ENCODE peak calls at places on chromosomes 3 and 15, in seven cellular contexts. I is GM12892, D is gastrocnemius medialis, N is Peyer's patch, O is HCT116, J is spleen, Q is ovary. U is an unnamed sample.

GRCh38 chr3:64150527-64151238 is 74.6 kb downstream of the PRICKLE2 start:
- DNase-seq in I (no peak), D (no peak), N (no peak), O (no peak), J (no peak), Q (peak), U (no peak)

GRCh38 chr3:171789759-171790505 is 20.4 kb downstream of the PLD1 start:
- DNase-seq in I (no peak), D (no peak), N (no peak), O (no peak), J (no peak), Q (no peak), U (no peak)

GRCh38 chr15:29750754-29751153 is 71.5 kb downstream of the TJP1 start:
- DNase-seq in I (no peak), D (no peak), N (no peak), O (no peak), J (no peak), Q (no peak), U (no peak)

GRCh38 chr3:73074681-73075305 is 13.3 kb downstream of the EBLN2 start:
- DNase-seq in I (no peak), D (no peak), N (no peak), O (no peak), J (no peak), Q (no peak), U (no peak)

GRCh38 chr15:69398541-69398940 is 15.6 kb upstream of the KIF23 start:
- DNase-seq in I (no peak), D (no peak), N (no peak), O (no peak), J (no peak), Q (no peak), U (no peak)

GRCh38 chr3:36447063-36447462 is 66.8 kb downstream of the STAC start:
- DNase-seq in I (no peak), D (no peak), N (no peak), O (no peak), J (no peak), Q (no peak), U (no peak)

GRCh38 chr3:185852562-185853135 is 27.8 kb upstream of the IGF2BP2 start:
- DNase-seq in I (no peak), D (no peak), N (no peak), O (no peak), J (no peak), Q (no peak), U (no peak)

GRCh38 chr3:37092484-37092883 is 81.9 kb downstream of the LRRFIP2 start:
- DNase-seq in I (no peak), D (no peak), N (no peak), O (no peak), J (no peak), Q (no peak), U (no peak)

GRCh38 chr3:155190686-155191085 is 102.8 kb downstream of the STRIT1 start:
- DNase-seq in I (no peak), D (no peak), N (no peak), O (no peak), J (no peak), Q (no peak), U (no peak)

GRCh38 chr3:65559643-65560042 is 479.1 kb downstream of the MAGI1 start:
- DNase-seq in I (no peak), D (no peak), N (no peak), O (no peak), J (no peak), Q (no peak), U (no peak)

GRCh38 chr3:194572131-194572789 is 61.0 kb downstream of the TMEM44 start:
- DNase-seq in I (no peak), D (peak), N (no peak), O (no peak), J (no peak), Q (peak), U (peak)

GRCh38 chr3:113249111-113249510 is 37.8 kb downstream of the BOC start:
- DNase-seq in I (no peak), D (no peak), N (no peak), O (no peak), J (no peak), Q (no peak), U (no peak)

GRCh38 chr3:39277893-39278615 is 1.8 kb downstream of the CX3CR1 start:
- DNase-seq in I (no peak), D (no peak), N (no peak), O (no peak), J (no peak), Q (no peak), U (no peak)

GRCh38 chr3:184133840-184134745 is 1.1 kb upstream of the EIF2B5 start:
- DNase-seq in I (peak), D (peak), N (peak), O (peak), J (peak), Q (peak), U (peak)
- TF ChIP-seq POLR2A in I (peak), D (peak), N (peak), O (peak), J (no peak), Q (peak), U (no peak)

DNA sequence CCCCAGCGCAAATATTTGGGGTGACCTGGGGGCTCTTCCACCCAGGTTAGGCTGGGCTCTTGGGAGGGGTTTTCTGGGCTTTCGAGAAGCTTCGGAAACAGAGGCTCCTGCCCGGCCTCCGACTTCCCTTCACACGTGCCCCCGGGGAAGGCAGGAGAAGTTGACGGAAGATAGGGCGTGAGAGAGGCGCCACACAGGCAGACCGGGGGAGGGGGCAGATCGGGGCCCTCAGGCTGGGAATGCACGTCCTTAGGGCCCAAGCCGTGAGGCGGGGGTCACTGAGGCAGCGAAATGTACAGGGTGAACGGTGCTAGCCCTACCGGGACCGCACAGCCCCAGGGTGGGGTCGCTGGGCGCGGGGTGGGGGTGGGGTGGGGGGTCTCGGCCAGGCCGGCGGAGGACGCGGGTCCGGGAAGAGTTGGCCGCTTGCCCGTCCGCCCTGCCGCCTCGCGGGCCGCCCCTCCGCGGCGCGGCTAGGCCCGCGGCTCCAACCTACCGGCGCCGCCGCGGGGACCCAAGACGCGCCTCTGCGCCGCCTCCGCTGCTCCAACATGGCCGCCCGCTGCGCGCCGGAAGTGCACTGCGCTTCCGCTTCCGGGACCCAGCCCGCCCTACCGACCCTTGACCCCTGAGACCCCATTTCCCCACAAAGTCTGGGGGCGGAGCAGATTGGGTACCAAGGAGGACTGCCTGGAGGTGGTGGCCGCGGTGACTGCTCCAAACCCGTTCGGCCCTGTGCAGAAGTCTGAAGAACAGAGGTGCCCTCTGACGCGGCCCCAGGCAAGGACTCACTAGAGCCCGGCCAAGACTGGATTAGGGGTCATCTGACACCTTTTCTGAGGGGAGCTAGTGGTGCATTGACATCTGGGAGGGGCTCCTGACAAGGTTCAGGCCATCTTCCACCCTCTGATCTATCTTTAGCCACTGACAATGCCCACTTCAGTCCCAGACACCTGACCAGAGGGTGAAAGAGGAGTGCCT is at the start of gene CCDC71:
- DNase-seq in I (peak), D (no peak), N (peak), O (peak), J (peak), Q (peak), U (peak)
- TF ChIP-seq POLR2A in I (peak), D (peak), N (peak), O (peak), J (no peak), Q (peak), U (peak)

DNA sequence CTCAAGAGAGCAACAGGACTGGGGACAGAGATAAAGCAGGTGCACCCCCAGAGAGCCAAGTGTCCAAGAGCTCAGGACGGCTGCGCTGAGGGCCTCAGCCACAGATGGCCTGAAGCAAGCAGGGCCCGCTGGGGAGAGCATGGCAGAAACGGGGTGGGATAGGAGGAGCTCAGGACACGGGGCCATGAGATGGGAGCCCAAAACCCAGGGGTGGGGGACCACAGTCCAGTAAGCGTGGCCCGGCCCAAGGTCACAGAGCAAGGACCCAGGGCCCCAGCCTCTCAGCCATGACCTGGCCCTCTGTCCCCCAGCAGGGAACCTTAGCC is 9.5 kb downstream of the DUSP7 start:
- DNase-seq in I (no peak), D (no peak), N (no peak), O (no peak), J (no peak), Q (no peak), U (no peak)
- TF ChIP-seq POLR2A in I (no peak), D (no peak), N (no peak), O (no peak), J (no peak), Q (no peak), U (no peak)

GRCh38 chr3:119794401-119794800 is 12.5 kb downstream of the NR1I2 start:
- DNase-seq in I (no peak), D (no peak), N (no peak), O (no peak), J (no peak), Q (no peak), U (no peak)

GRCh38 chr3:119796785-119797184 is 14.9 kb downstream of the NR1I2 start:
- DNase-seq in I (no peak), D (no peak), N (no peak), O (no peak), J (no peak), Q (no peak), U (no peak)

GRCh38 chr3:119796368-119796767 is 14.5 kb downstream of the NR1I2 start:
- DNase-seq in I (no peak), D (no peak), N (no peak), O (no peak), J (no peak), Q (no peak), U (no peak)

GRCh38 chr3:119795849-119796248 is 13.9 kb downstream of the NR1I2 start:
- DNase-seq in I (no peak), D (no peak), N (no peak), O (no peak), J (no peak), Q (no peak), U (no peak)

GRCh38 chr3:119794971-119795612 is 13.2 kb downstream of the NR1I2 start:
- DNase-seq in I (no peak), D (no peak), N (no peak), O (peak), J (no peak), Q (no peak), U (no peak)
- TF ChIP-seq POLR2A in I (no peak), D (no peak), N (peak), O (no peak), J (no peak), Q (no peak), U (no peak)

DNA sequence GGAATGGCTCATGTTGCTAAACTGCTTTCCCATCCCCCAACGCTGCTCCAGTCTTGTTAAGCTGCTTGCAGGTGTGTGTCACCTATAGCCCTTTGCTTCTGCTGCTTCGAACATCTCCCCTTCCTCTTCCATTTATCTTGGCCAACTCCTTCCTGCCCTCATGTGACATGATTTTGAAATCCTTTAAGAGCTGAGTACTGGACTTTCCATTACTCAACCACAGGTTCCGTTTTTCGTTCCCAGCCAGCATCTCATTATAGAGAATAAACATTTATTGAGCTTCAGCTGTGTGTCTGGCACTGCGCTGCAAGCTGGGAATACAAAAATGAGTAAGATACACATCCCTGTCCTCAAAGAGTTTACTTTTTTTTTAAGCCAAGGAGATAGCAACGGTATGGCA is 1.7 kb downstream of the ATG7 start:
- DNase-seq in I (no peak), D (peak), N (no peak), O (no peak), J (no peak), Q (no peak), U (no peak)
- TF ChIP-seq POLR2A in I (no peak), D (no peak), N (no peak), O (no peak), J (no peak), Q (no peak), U (no peak)

GRCh38 chr3:60716573-60716972 is 534.7 kb downstream of the FHIT start:
- DNase-seq in I (no peak), D (no peak), N (no peak), O (no peak), J (no peak), Q (no peak), U (no peak)
- TF ChIP-seq POLR2A in I (no peak), D (no peak), N (no peak), O (no peak), J (no peak), Q (no peak), U (no peak)

GRCh38 chr3:105367406-105368213 is 901 bp downstream of the ALCAM start:
- DNase-seq in I (peak), D (no peak), N (peak), O (no peak), J (peak), Q (peak), U (peak)
- TF ChIP-seq POLR2A in I (peak), D (peak), N (peak), O (peak), J (no peak), Q (no peak), U (no peak)

GRCh38 chr3:187136347-187136746 is 2.9 kb downstream of the RPL39L start:
- DNase-seq in I (no peak), D (no peak), N (no peak), O (no peak), J (no peak), Q (no peak), U (no peak)

GRCh38 chr3:187139895-187140253 is 578 bp upstream of the RPL39L start:
- DNase-seq in I (no peak), D (no peak), N (no peak), O (no peak), J (no peak), Q (no peak), U (no peak)

GRCh38 chr3:187136936-187137335 is 2.4 kb downstream of the RPL39L start:
- DNase-seq in I (no peak), D (no peak), N (no peak), O (peak), J (no peak), Q (no peak), U (no peak)

DNA sequence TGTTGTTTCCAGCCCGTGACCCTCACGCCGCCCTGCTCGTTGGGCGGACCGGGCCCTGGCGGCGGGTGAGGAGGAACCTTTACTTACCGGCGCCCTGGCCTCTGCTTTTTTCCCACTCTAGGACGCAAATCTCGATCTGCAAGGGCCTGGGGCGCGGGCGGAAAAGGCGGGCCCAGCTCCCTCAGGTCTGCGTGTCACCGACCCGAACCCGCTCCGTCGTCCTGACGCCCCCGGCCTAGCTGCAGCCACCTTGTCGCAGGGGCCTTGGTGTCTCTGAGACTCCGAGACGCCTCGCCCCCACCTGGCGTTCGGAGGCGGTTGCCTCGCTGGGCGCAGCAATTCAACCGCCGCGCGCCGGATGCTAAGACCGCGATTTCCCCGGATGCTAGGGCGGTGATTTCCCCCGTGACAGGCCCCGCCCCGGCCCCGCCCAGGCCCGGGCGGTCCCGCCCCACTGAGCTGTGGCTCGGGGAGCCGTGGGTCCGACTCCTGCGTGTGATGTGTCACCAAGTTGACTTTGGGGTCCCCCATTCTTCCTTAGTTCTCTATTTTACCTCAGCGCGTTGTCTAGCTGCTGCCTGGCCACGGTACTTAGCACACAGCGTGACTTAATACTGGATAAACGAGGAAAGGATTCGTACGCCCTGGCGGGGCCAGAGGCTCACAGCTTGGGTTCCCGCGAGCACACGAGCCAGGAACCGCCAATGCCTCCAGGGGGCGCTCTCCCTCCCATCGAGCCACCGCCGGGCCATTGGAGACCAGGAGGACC is at the start of gene RPL39L:
- DNase-seq in I (peak), D (peak), N (peak), O (no peak), J (peak), Q (peak), U (peak)
- TF ChIP-seq POLR2A in I (peak), D (no peak), N (peak), O (no peak), J (no peak), Q (no peak), U (no peak)

U was measured in tibial nerve.